ENCODE peak calls at places on chromosomes 7 and 10, in nine cellular contexts. One of them, this sample, is unnamed.

GRCh38 chr7:50937727-50938126 is 155.0 kb upstream of the GRB10 start:
- DNase-seq in NCI-H1105: no peak
- DNase-seq in astrocyte of the spinal cord: no peak
- DNase-seq in upper lobe of right lung: no peak
- DNase-seq in amygdala: no peak
- DNase-seq in NCI-H1417: no peak
- DNase-seq in endothelial cell: no peak
- DNase-seq in retina: no peak
- DNase-seq in T follicular helper cell: no peak
- DNase-seq in this sample: no peak

GRCh38 chr7:77727936-77728701 is 31.9 kb downstream of the RSBN1L start:
- DNase-seq in endothelial cell: peak; percentile 16
- DNase-seq in NCI-H1105: peak; percentile 65
- DNase-seq in amygdala: no peak
- DNase-seq in T follicular helper cell: peak; percentile 6
- DNase-seq in astrocyte of the spinal cord: peak; percentile 38
- DNase-seq in upper lobe of right lung: no peak
- DNase-seq in retina: peak; percentile 19
- DNase-seq in NCI-H1417: peak; percentile 49
- DNase-seq in this sample: no peak

GRCh38 chr7:129853661-129854268 is 99.0 kb downstream of the UBE2H start:
- DNase-seq in NCI-H1417: no peak
- DNase-seq in amygdala: no peak
- DNase-seq in retina: no peak
- DNase-seq in NCI-H1105: no peak
- DNase-seq in upper lobe of right lung: no peak
- DNase-seq in T follicular helper cell: no peak
- DNase-seq in astrocyte of the spinal cord: peak; percentile 36
- DNase-seq in endothelial cell: no peak
- DNase-seq in this sample: no peak

GRCh38 chr10:97656777-97657176 is 16.3 kb downstream of the PI4K2A start:
- DNase-seq in NCI-H1417: no peak
- DNase-seq in amygdala: no peak
- DNase-seq in endothelial cell: no peak
- DNase-seq in upper lobe of right lung: no peak
- DNase-seq in T follicular helper cell: no peak
- DNase-seq in NCI-H1105: no peak
- DNase-seq in retina: no peak
- DNase-seq in astrocyte of the spinal cord: no peak
- DNase-seq in this sample: no peak

GRCh38 chr7:12554848-12555247 is 15.7 kb upstream of the SCIN start:
- DNase-seq in T follicular helper cell: no peak
- DNase-seq in NCI-H1105: no peak
- DNase-seq in amygdala: no peak
- DNase-seq in endothelial cell: no peak
- DNase-seq in retina: no peak
- DNase-seq in NCI-H1417: no peak
- DNase-seq in upper lobe of right lung: no peak
- DNase-seq in astrocyte of the spinal cord: no peak
- DNase-seq in this sample: no peak

GRCh38 chr7:25215694-25216335 is 12.5 kb downstream of the NPVF start:
- DNase-seq in astrocyte of the spinal cord: no peak
- DNase-seq in amygdala: no peak
- DNase-seq in NCI-H1105: no peak
- DNase-seq in NCI-H1417: no peak
- DNase-seq in endothelial cell: no peak
- DNase-seq in retina: no peak
- DNase-seq in upper lobe of right lung: no peak
- DNase-seq in T follicular helper cell: no peak
- DNase-seq in this sample: no peak

GRCh38 chr10:43854042-43854441 is 205.4 kb upstream of the ZNF32 start:
- DNase-seq in retina: no peak
- DNase-seq in NCI-H1417: no peak
- DNase-seq in astrocyte of the spinal cord: peak; percentile 48
- DNase-seq in endothelial cell: no peak
- DNase-seq in amygdala: no peak
- DNase-seq in NCI-H1105: no peak
- DNase-seq in upper lobe of right lung: no peak
- DNase-seq in T follicular helper cell: no peak
- DNase-seq in this sample: no peak

GRCh38 chr7:96088579-96088978 is 233.3 kb downstream of the SLC25A13 start:
- DNase-seq in astrocyte of the spinal cord: peak; percentile 7
- DNase-seq in upper lobe of right lung: no peak
- DNase-seq in NCI-H1417: peak; percentile 50
- DNase-seq in retina: no peak
- DNase-seq in endothelial cell: no peak
- DNase-seq in T follicular helper cell: no peak
- DNase-seq in NCI-H1105: no peak
- DNase-seq in amygdala: no peak
- DNase-seq in this sample: no peak

GRCh38 chr7:130901209-130901783 is 167.3 kb upstream of the KLF14 start:
- DNase-seq in endothelial cell: no peak
- DNase-seq in astrocyte of the spinal cord: peak; percentile 95
- DNase-seq in amygdala: no peak
- DNase-seq in T follicular helper cell: no peak
- DNase-seq in NCI-H1417: no peak
- DNase-seq in retina: peak; percentile 59
- DNase-seq in NCI-H1105: no peak
- DNase-seq in upper lobe of right lung: peak; percentile 90
- DNase-seq in this sample: no peak

GRCh38 chr10:78576276-78576675 is 492.5 kb upstream of the ZMIZ1 start:
- DNase-seq in astrocyte of the spinal cord: no peak
- DNase-seq in amygdala: no peak
- DNase-seq in retina: no peak
- DNase-seq in upper lobe of right lung: no peak
- DNase-seq in T follicular helper cell: no peak
- DNase-seq in endothelial cell: no peak
- DNase-seq in NCI-H1417: no peak
- DNase-seq in NCI-H1105: no peak
- DNase-seq in this sample: no peak

GRCh38 chr10:21524526-21525366 is 736 bp downstream of the SKIDA1 start:
- DNase-seq in NCI-H1105: no peak
- DNase-seq in T follicular helper cell: no peak
- DNase-seq in upper lobe of right lung: no peak
- DNase-seq in NCI-H1417: peak; percentile 74
- DNase-seq in amygdala: no peak
- DNase-seq in endothelial cell: peak; percentile 23
- DNase-seq in astrocyte of the spinal cord: peak; percentile 81
- DNase-seq in retina: peak; percentile 83
- DNase-seq in this sample: no peak

GRCh38 chr10:51708609-51709008 is 9.2 kb upstream of the CSTF2T start:
- DNase-seq in NCI-H1105: no peak
- DNase-seq in NCI-H1417: no peak
- DNase-seq in T follicular helper cell: no peak
- DNase-seq in upper lobe of right lung: no peak
- DNase-seq in amygdala: no peak
- DNase-seq in retina: no peak
- DNase-seq in endothelial cell: no peak
- DNase-seq in astrocyte of the spinal cord: no peak
- DNase-seq in this sample: no peak

GRCh38 chr10:104735036-104735435 is 93.9 kb downstream of the SORCS3 start:
- DNase-seq in retina: peak; percentile 66
- DNase-seq in upper lobe of right lung: no peak
- DNase-seq in NCI-H1105: peak; percentile 49
- DNase-seq in NCI-H1417: peak; percentile 27
- DNase-seq in amygdala: no peak
- DNase-seq in astrocyte of the spinal cord: no peak
- DNase-seq in T follicular helper cell: no peak
- DNase-seq in endothelial cell: peak; percentile 19
- DNase-seq in this sample: no peak

GRCh38 chr7:80146561-80146960 is 11.9 kb downstream of the GNAI1 start:
- DNase-seq in NCI-H1417: no peak
- DNase-seq in astrocyte of the spinal cord: no peak
- DNase-seq in amygdala: no peak
- DNase-seq in T follicular helper cell: no peak
- DNase-seq in retina: no peak
- DNase-seq in upper lobe of right lung: no peak
- DNase-seq in endothelial cell: no peak
- DNase-seq in NCI-H1105: no peak
- DNase-seq in this sample: no peak

GRCh38 chr7:71472962-71473361 is 341.0 kb downstream of the GALNT17 start:
- DNase-seq in amygdala: no peak
- DNase-seq in endothelial cell: no peak
- DNase-seq in astrocyte of the spinal cord: no peak
- DNase-seq in NCI-H1417: no peak
- DNase-seq in upper lobe of right lung: no peak
- DNase-seq in T follicular helper cell: no peak
- DNase-seq in retina: no peak
- DNase-seq in NCI-H1105: no peak
- DNase-seq in this sample: no peak

GRCh38 chr10:87775766-87776165 is 42.3 kb downstream of the ATAD1 start:
- DNase-seq in T follicular helper cell: no peak
- DNase-seq in astrocyte of the spinal cord: peak; percentile 35
- DNase-seq in amygdala: no peak
- DNase-seq in upper lobe of right lung: no peak
- DNase-seq in retina: no peak
- DNase-seq in NCI-H1417: no peak
- DNase-seq in NCI-H1105: no peak
- DNase-seq in endothelial cell: no peak
- DNase-seq in this sample: no peak

GRCh38 chr7:92671502-92672169 is 81.4 kb upstream of the FAM133B start:
- DNase-seq in upper lobe of right lung: no peak
- DNase-seq in NCI-H1105: no peak
- DNase-seq in T follicular helper cell: no peak
- DNase-seq in astrocyte of the spinal cord: no peak
- DNase-seq in amygdala: no peak
- DNase-seq in endothelial cell: no peak
- DNase-seq in NCI-H1417: no peak
- DNase-seq in retina: no peak
- DNase-seq in this sample: no peak

GRCh38 chr7:37349979-37350590 is 98.6 kb downstream of the ELMO1 start:
- DNase-seq in astrocyte of the spinal cord: no peak
- DNase-seq in endothelial cell: no peak
- DNase-seq in amygdala: no peak
- DNase-seq in T follicular helper cell: no peak
- DNase-seq in NCI-H1105: no peak
- DNase-seq in upper lobe of right lung: no peak
- DNase-seq in retina: no peak
- DNase-seq in NCI-H1417: no peak
- DNase-seq in this sample: no peak

This sample was measured in GM12891.